ENCODE peak calls at places on chromosomes 12 and 14, in nine cellular contexts. One of them, this sample, is unnamed.

GRCh38 chr12:83850531-83850930 is 1062.1 kb downstream of the SLC6A15 start:
- DNase-seq in Panc1: no peak
- DNase-seq in PC-9: no peak
- DNase-seq in tibial artery: no peak
- DNase-seq in sigmoid colon: no peak
- DNase-seq in hepatocyte: no peak
- DNase-seq in left ventricle myocardium inferior: no peak
- DNase-seq in dorsolateral prefrontal cortex: no peak
- DNase-seq in body of pancreas: no peak
- DNase-seq in this sample: no peak

GRCh38 chr14:81565441-81566290 is 32.0 kb upstream of the SEL1L start:
- DNase-seq in body of pancreas: peak
- DNase-seq in left ventricle myocardium inferior: no peak
- DNase-seq in Panc1: no peak
- DNase-seq in sigmoid colon: no peak
- DNase-seq in PC-9: no peak
- DNase-seq in dorsolateral prefrontal cortex: no peak
- DNase-seq in tibial artery: no peak
- DNase-seq in hepatocyte: peak
- DNase-seq in this sample: no peak

GRCh38 chr14:21071225-21072041 is 1.3 kb downstream of the ARHGEF40 start:
- DNase-seq in hepatocyte: peak
- DNase-seq in left ventricle myocardium inferior: peak
- DNase-seq in tibial artery: peak
- DNase-seq in PC-9: peak
- DNase-seq in sigmoid colon: peak
- DNase-seq in Panc1: no peak
- DNase-seq in body of pancreas: peak
- DNase-seq in dorsolateral prefrontal cortex: peak
- DNase-seq in this sample: peak

GRCh38 chr14:76908834-76909233 is 82.6 kb downstream of the LRRC74A start:
- DNase-seq in left ventricle myocardium inferior: no peak
- DNase-seq in body of pancreas: no peak
- DNase-seq in sigmoid colon: no peak
- DNase-seq in hepatocyte: no peak
- DNase-seq in dorsolateral prefrontal cortex: no peak
- DNase-seq in Panc1: no peak
- DNase-seq in tibial artery: no peak
- DNase-seq in PC-9: no peak
- DNase-seq in this sample: peak

GRCh38 chr14:105879503-105879866 is 353.1 kb downstream of the TMEM121 start:
- DNase-seq in sigmoid colon: peak
- DNase-seq in dorsolateral prefrontal cortex: peak
- DNase-seq in PC-9: no peak
- DNase-seq in body of pancreas: peak
- DNase-seq in left ventricle myocardium inferior: no peak
- DNase-seq in tibial artery: no peak
- DNase-seq in Panc1: no peak
- DNase-seq in hepatocyte: no peak
- DNase-seq in this sample: peak

GRCh38 chr14:36514278-36515104 is 5.5 kb downstream of the NKX2-1 start:
- DNase-seq in sigmoid colon: no peak
- DNase-seq in left ventricle myocardium inferior: no peak
- DNase-seq in PC-9: no peak
- DNase-seq in body of pancreas: no peak
- DNase-seq in Panc1: no peak
- DNase-seq in dorsolateral prefrontal cortex: no peak
- DNase-seq in tibial artery: no peak
- DNase-seq in hepatocyte: no peak
- DNase-seq in this sample: no peak

GRCh38 chr12:111645433-111645832 is 40.3 kb downstream of the BRAP start:
- DNase-seq in sigmoid colon: no peak
- DNase-seq in PC-9: peak
- DNase-seq in tibial artery: no peak
- DNase-seq in hepatocyte: no peak
- DNase-seq in left ventricle myocardium inferior: no peak
- DNase-seq in dorsolateral prefrontal cortex: no peak
- DNase-seq in body of pancreas: no peak
- DNase-seq in Panc1: no peak
- DNase-seq in this sample: no peak

GRCh38 chr14:36976571-36977023 is 195.8 kb downstream of the SLC25A21 start:
- DNase-seq in body of pancreas: no peak
- DNase-seq in hepatocyte: no peak
- DNase-seq in dorsolateral prefrontal cortex: no peak
- DNase-seq in PC-9: peak
- DNase-seq in sigmoid colon: no peak
- DNase-seq in left ventricle myocardium inferior: no peak
- DNase-seq in Panc1: no peak
- DNase-seq in tibial artery: no peak
- DNase-seq in this sample: no peak

GRCh38 chr12:60819794-60820193 is 1224.0 kb downstream of the SLC16A7 start:
- DNase-seq in PC-9: no peak
- DNase-seq in left ventricle myocardium inferior: no peak
- DNase-seq in Panc1: no peak
- DNase-seq in tibial artery: no peak
- DNase-seq in sigmoid colon: no peak
- DNase-seq in body of pancreas: no peak
- DNase-seq in dorsolateral prefrontal cortex: no peak
- DNase-seq in hepatocyte: no peak
- DNase-seq in this sample: no peak

GRCh38 chr12:104930388-104931326 is 27.4 kb downstream of the SLC41A2 start:
- DNase-seq in hepatocyte: no peak
- DNase-seq in left ventricle myocardium inferior: no peak
- DNase-seq in Panc1: no peak
- DNase-seq in tibial artery: no peak
- DNase-seq in sigmoid colon: no peak
- DNase-seq in dorsolateral prefrontal cortex: no peak
- DNase-seq in body of pancreas: no peak
- DNase-seq in PC-9: no peak
- DNase-seq in this sample: no peak

GRCh38 chr12:70005864-70006618 is 181.0 kb downstream of the MYRFL start:
- DNase-seq in Panc1: no peak
- DNase-seq in dorsolateral prefrontal cortex: no peak
- DNase-seq in tibial artery: no peak
- DNase-seq in PC-9: no peak
- DNase-seq in hepatocyte: no peak
- DNase-seq in body of pancreas: no peak
- DNase-seq in sigmoid colon: no peak
- DNase-seq in left ventricle myocardium inferior: no peak
- DNase-seq in this sample: no peak

GRCh38 chr14:82366803-82367202 is 833.1 kb upstream of the SEL1L start:
- DNase-seq in hepatocyte: peak
- DNase-seq in dorsolateral prefrontal cortex: no peak
- DNase-seq in body of pancreas: no peak
- DNase-seq in PC-9: no peak
- DNase-seq in left ventricle myocardium inferior: no peak
- DNase-seq in tibial artery: no peak
- DNase-seq in sigmoid colon: no peak
- DNase-seq in Panc1: no peak
- DNase-seq in this sample: no peak

GRCh38 chr12:29043069-29043468 is 106.0 kb upstream of the FAR2 start:
- DNase-seq in left ventricle myocardium inferior: no peak
- DNase-seq in PC-9: no peak
- DNase-seq in body of pancreas: no peak
- DNase-seq in tibial artery: no peak
- DNase-seq in Panc1: peak
- DNase-seq in dorsolateral prefrontal cortex: no peak
- DNase-seq in hepatocyte: no peak
- DNase-seq in sigmoid colon: no peak
- DNase-seq in this sample: no peak

GRCh38 chr14:60965402-60965801 is 15.5 kb downstream of the TRMT5 start:
- DNase-seq in left ventricle myocardium inferior: no peak
- DNase-seq in sigmoid colon: no peak
- DNase-seq in tibial artery: no peak
- DNase-seq in hepatocyte: peak
- DNase-seq in PC-9: no peak
- DNase-seq in Panc1: no peak
- DNase-seq in dorsolateral prefrontal cortex: no peak
- DNase-seq in body of pancreas: no peak
- DNase-seq in this sample: no peak

GRCh38 chr12:63068857-63069442 is 82.1 kb downstream of the AVPR1A start:
- DNase-seq in dorsolateral prefrontal cortex: no peak
- DNase-seq in body of pancreas: peak
- DNase-seq in sigmoid colon: no peak
- DNase-seq in left ventricle myocardium inferior: no peak
- DNase-seq in Panc1: peak
- DNase-seq in tibial artery: no peak
- DNase-seq in PC-9: peak
- DNase-seq in hepatocyte: peak
- DNase-seq in this sample: no peak

GRCh38 chr14:42671636-42672035 is 1065.0 kb downstream of the LRFN5 start:
- DNase-seq in body of pancreas: no peak
- DNase-seq in hepatocyte: no peak
- DNase-seq in dorsolateral prefrontal cortex: no peak
- DNase-seq in left ventricle myocardium inferior: no peak
- DNase-seq in sigmoid colon: no peak
- DNase-seq in Panc1: no peak
- DNase-seq in PC-9: no peak
- DNase-seq in tibial artery: no peak
- DNase-seq in this sample: no peak

GRCh38 chr12:26853303-26854027 is 20.5 kb upstream of the ITPR2 start:
- DNase-seq in sigmoid colon: peak
- DNase-seq in Panc1: no peak
- DNase-seq in left ventricle myocardium inferior: peak
- DNase-seq in hepatocyte: peak
- DNase-seq in tibial artery: peak
- DNase-seq in dorsolateral prefrontal cortex: no peak
- DNase-seq in PC-9: peak
- DNase-seq in body of pancreas: peak
- DNase-seq in this sample: peak

GRCh38 chr14:95523818-95524448 is 7.5 kb upstream of the SYNE3 start:
- DNase-seq in body of pancreas: peak
- DNase-seq in Panc1: no peak
- DNase-seq in sigmoid colon: no peak
- DNase-seq in dorsolateral prefrontal cortex: no peak
- DNase-seq in left ventricle myocardium inferior: no peak
- DNase-seq in tibial artery: no peak
- DNase-seq in PC-9: no peak
- DNase-seq in hepatocyte: no peak
- DNase-seq in this sample: no peak

GRCh38 chr12:34377243-34378035 is 355.1 kb downstream of the ALG10 start:
- DNase-seq in hepatocyte: no peak
- DNase-seq in left ventricle myocardium inferior: no peak
- DNase-seq in PC-9: no peak
- DNase-seq in body of pancreas: no peak
- DNase-seq in Panc1: no peak
- DNase-seq in dorsolateral prefrontal cortex: no peak
- DNase-seq in sigmoid colon: no peak
- DNase-seq in tibial artery: no peak
- DNase-seq in this sample: no peak

GRCh38 chr12:27276275-27276674 is 32.2 kb downstream of the STK38L start:
- DNase-seq in dorsolateral prefrontal cortex: no peak
- DNase-seq in Panc1: no peak
- DNase-seq in hepatocyte: no peak
- DNase-seq in tibial artery: no peak
- DNase-seq in left ventricle myocardium inferior: no peak
- DNase-seq in sigmoid colon: no peak
- DNase-seq in body of pancreas: no peak
- DNase-seq in PC-9: no peak
- DNase-seq in this sample: no peak

GRCh38 chr14:104390941-104391901 is 188.3 kb upstream of the C14orf180 start:
- DNase-seq in left ventricle myocardium inferior: peak
- DNase-seq in Panc1: no peak
- DNase-seq in dorsolateral prefrontal cortex: peak
- DNase-seq in hepatocyte: no peak
- DNase-seq in sigmoid colon: peak
- DNase-seq in body of pancreas: no peak
- DNase-seq in tibial artery: peak
- DNase-seq in PC-9: no peak
- DNase-seq in this sample: peak

GRCh38 chr14:97592341-97592980 is 795.3 kb downstream of the VRK1 start:
- DNase-seq in left ventricle myocardium inferior: no peak
- DNase-seq in body of pancreas: no peak
- DNase-seq in dorsolateral prefrontal cortex: no peak
- DNase-seq in tibial artery: no peak
- DNase-seq in PC-9: no peak
- DNase-seq in Panc1: no peak
- DNase-seq in hepatocyte: no peak
- DNase-seq in sigmoid colon: no peak
- DNase-seq in this sample: no peak

GRCh38 chr12:9756174-9756573 is 4.5 kb downstream of the CD69 start:
- DNase-seq in dorsolateral prefrontal cortex: no peak
- DNase-seq in tibial artery: no peak
- DNase-seq in hepatocyte: no peak
- DNase-seq in sigmoid colon: no peak
- DNase-seq in left ventricle myocardium inferior: no peak
- DNase-seq in Panc1: no peak
- DNase-seq in body of pancreas: no peak
- DNase-seq in PC-9: no peak
- DNase-seq in this sample: no peak

GRCh38 chr14:74508292-74508731 is 14.7 kb downstream of the ISCA2 start:
- DNase-seq in hepatocyte: peak
- DNase-seq in Panc1: no peak
- DNase-seq in dorsolateral prefrontal cortex: no peak
- DNase-seq in tibial artery: peak
- DNase-seq in body of pancreas: no peak
- DNase-seq in left ventricle myocardium inferior: no peak
- DNase-seq in sigmoid colon: no peak
- DNase-seq in PC-9: no peak
- DNase-seq in this sample: peak
- TF ChIP-seq CTCF in hepatocyte: peak
- TF ChIP-seq CTCF in Panc1: no peak
- TF ChIP-seq CTCF in dorsolateral prefrontal cortex: no peak
- TF ChIP-seq CTCF in tibial artery: no peak
- TF ChIP-seq CTCF in body of pancreas: no peak
- TF ChIP-seq CTCF in left ventricle myocardium inferior: peak
- TF ChIP-seq CTCF in sigmoid colon: no peak
- TF ChIP-seq CTCF in PC-9: no peak
- TF ChIP-seq CTCF in this sample: peak

GRCh38 chr14:88385212-88386101 is at the start of gene SPATA7:
- DNase-seq in hepatocyte: peak
- DNase-seq in PC-9: peak
- DNase-seq in left ventricle myocardium inferior: peak
- DNase-seq in dorsolateral prefrontal cortex: peak
- DNase-seq in body of pancreas: peak
- DNase-seq in Panc1: peak
- DNase-seq in sigmoid colon: peak
- DNase-seq in tibial artery: peak
- DNase-seq in this sample: peak
- H3K27ac ChIP-seq in hepatocyte: peak
- H3K27ac ChIP-seq in PC-9: no peak
- H3K27ac ChIP-seq in left ventricle myocardium inferior: peak
- H3K27ac ChIP-seq in dorsolateral prefrontal cortex: peak
- H3K27ac ChIP-seq in body of pancreas: peak
- H3K27ac ChIP-seq in Panc1: peak
- H3K27ac ChIP-seq in sigmoid colon: peak
- H3K27ac ChIP-seq in tibial artery: peak
- H3K27ac ChIP-seq in this sample: peak

GRCh38 chr12:49340971-49341776 is 4.2 kb upstream of the C1QL4 start:
- DNase-seq in hepatocyte: no peak
- DNase-seq in tibial artery: no peak
- DNase-seq in sigmoid colon: no peak
- DNase-seq in body of pancreas: no peak
- DNase-seq in left ventricle myocardium inferior: no peak
- DNase-seq in Panc1: no peak
- DNase-seq in dorsolateral prefrontal cortex: no peak
- DNase-seq in PC-9: no peak
- DNase-seq in this sample: no peak
- TF ChIP-seq CTCF in hepatocyte: no peak
- TF ChIP-seq CTCF in tibial artery: no peak
- TF ChIP-seq CTCF in sigmoid colon: no peak
- TF ChIP-seq CTCF in body of pancreas: no peak
- TF ChIP-seq CTCF in left ventricle myocardium inferior: no peak
- TF ChIP-seq CTCF in Panc1: no peak
- TF ChIP-seq CTCF in dorsolateral prefrontal cortex: no peak
- TF ChIP-seq CTCF in PC-9: no peak
- TF ChIP-seq CTCF in this sample: no peak

GRCh38 chr14:59296508-59296907 is 108.0 kb downstream of the DAAM1 start:
- DNase-seq in hepatocyte: no peak
- DNase-seq in dorsolateral prefrontal cortex: no peak
- DNase-seq in body of pancreas: no peak
- DNase-seq in sigmoid colon: no peak
- DNase-seq in tibial artery: no peak
- DNase-seq in PC-9: no peak
- DNase-seq in Panc1: no peak
- DNase-seq in left ventricle myocardium inferior: no peak
- DNase-seq in this sample: no peak
- H3K27ac ChIP-seq in hepatocyte: no peak
- H3K27ac ChIP-seq in dorsolateral prefrontal cortex: no peak
- H3K27ac ChIP-seq in body of pancreas: no peak
- H3K27ac ChIP-seq in sigmoid colon: peak
- H3K27ac ChIP-seq in tibial artery: peak
- H3K27ac ChIP-seq in PC-9: no peak
- H3K27ac ChIP-seq in Panc1: no peak
- H3K27ac ChIP-seq in left ventricle myocardium inferior: peak
- H3K27ac ChIP-seq in this sample: peak

This sample was measured in heart left ventricle.